ENCODE peak calls at places on chromosomes 6 and 20, in seven cellular contexts. V, Q, E, O, S, D and W are unnamed samples.

GRCh38 chr6:31065556-31065955 is 46.8 kb downstream of the C6orf15 start:
- DNase-seq in V (no peak), Q (no peak), E (no peak), O (no peak), S (no peak), D (no peak), W (no peak)

GRCh38 chr6:108676555-108676954 is 115.8 kb downstream of the FOXO3 start:
- DNase-seq in V (no peak), Q (no peak), E (no peak), O (no peak), S (no peak), D (no peak), W (no peak)

GRCh38 chr6:150263765-150264415 is 104.9 kb upstream of the IYD start:
- DNase-seq in V (no peak), Q (no peak), E (no peak), O (no peak), S (no peak), D (no peak), W (no peak)

GRCh38 chr6:159577564-159577963 is 115.5 kb downstream of the SOD2 start:
- DNase-seq in V (no peak), Q (peak; percentile 39), E (no peak), O (no peak), S (no peak), D (no peak), W (no peak)

GRCh38 chr6:6004147-6004995 is 2.4 kb downstream of the NRN1 start:
- DNase-seq in V (no peak), Q (no peak), E (no peak), O (no peak), S (no peak), D (no peak), W (peak; percentile 71)

GRCh38 chr20:36017034-36017951 is 48.9 kb downstream of the CNBD2 start:
- DNase-seq in V (no peak), Q (peak; percentile 82), E (peak; percentile 50), O (peak; percentile 56), S (no peak), D (peak; percentile 55), W (no peak)

GRCh38 chr6:140043762-140044378 is 669.4 kb upstream of the CITED2 start:
- DNase-seq in V (no peak), Q (no peak), E (no peak), O (no peak), S (no peak), D (no peak), W (no peak)

GRCh38 chr6:116764961-116765841 is at the start of gene FAM162B:
- DNase-seq in V (peak; percentile 81), Q (no peak), E (no peak), O (no peak), S (no peak), D (peak; percentile 23), W (no peak)

GRCh38 chr20:3658708-3659491 is 4.3 kb downstream of the GFRA4 start:
- DNase-seq in V (no peak), Q (no peak), E (no peak), O (peak; percentile 1), S (no peak), D (no peak), W (no peak)

GRCh38 chr20:21615617-21616080 is 89.8 kb upstream of the PAX1 start:
- DNase-seq in V (peak; percentile 26), Q (peak; percentile 58), E (peak; percentile 55), O (peak; percentile 52), S (no peak), D (peak; percentile 53), W (peak; percentile 77)

GRCh38 chr20:61565791-61566190 is 313.7 kb downstream of the CDH4 start:
- DNase-seq in V (no peak), Q (no peak), E (no peak), O (no peak), S (no peak), D (no peak), W (no peak)

GRCh38 chr20:63787302-63787701 is 43.8 kb downstream of the ZBTB46 start:
- DNase-seq in V (peak; percentile 67), Q (no peak), E (no peak), O (no peak), S (no peak), D (no peak), W (no peak)

GRCh38 chr6:125953502-125953875 is 3.1 kb upstream of the HINT3 start:
- DNase-seq in V (no peak), Q (no peak), E (peak; percentile 78), O (peak; percentile 71), S (no peak), D (peak; percentile 67), W (no peak)

GRCh38 chr20:1225729-1226313 is at the start of gene RAD21L1:
- DNase-seq in V (peak; percentile 77), Q (peak; percentile 77), E (peak; percentile 84), O (peak; percentile 83), S (peak; percentile 76), D (peak; percentile 91), W (peak; percentile 95)

GRCh38 chr20:2558581-2559301 is 22.4 kb downstream of the TMC2 start:
- DNase-seq in V (no peak), Q (peak; percentile 20), E (no peak), O (no peak), S (no peak), D (no peak), W (no peak)

GRCh38 chr20:12410783-12411182 is 493.1 kb downstream of the BTBD3 start:
- DNase-seq in V (no peak), Q (no peak), E (no peak), O (no peak), S (no peak), D (no peak), W (no peak)

GRCh38 chr20:25197870-25198190 is 2.3 kb downstream of the ENTPD6 start:
- DNase-seq in V (no peak), Q (no peak), E (no peak), O (no peak), S (no peak), D (no peak), W (no peak)

GRCh38 chr20:25197173-25197869 is 1.8 kb downstream of the ENTPD6 start:
- DNase-seq in V (no peak), Q (no peak), E (no peak), O (no peak), S (no peak), D (no peak), W (no peak)

GRCh38 chr20:25199473-25200265 is 4.2 kb downstream of the ENTPD6 start:
- DNase-seq in V (no peak), Q (no peak), E (no peak), O (no peak), S (no peak), D (no peak), W (no peak)

GRCh38 chr20:25196701-25197120 is 1.2 kb downstream of the ENTPD6 start:
- DNase-seq in V (no peak), Q (no peak), E (no peak), O (no peak), S (no peak), D (peak; percentile 44), W (no peak)

DNA sequence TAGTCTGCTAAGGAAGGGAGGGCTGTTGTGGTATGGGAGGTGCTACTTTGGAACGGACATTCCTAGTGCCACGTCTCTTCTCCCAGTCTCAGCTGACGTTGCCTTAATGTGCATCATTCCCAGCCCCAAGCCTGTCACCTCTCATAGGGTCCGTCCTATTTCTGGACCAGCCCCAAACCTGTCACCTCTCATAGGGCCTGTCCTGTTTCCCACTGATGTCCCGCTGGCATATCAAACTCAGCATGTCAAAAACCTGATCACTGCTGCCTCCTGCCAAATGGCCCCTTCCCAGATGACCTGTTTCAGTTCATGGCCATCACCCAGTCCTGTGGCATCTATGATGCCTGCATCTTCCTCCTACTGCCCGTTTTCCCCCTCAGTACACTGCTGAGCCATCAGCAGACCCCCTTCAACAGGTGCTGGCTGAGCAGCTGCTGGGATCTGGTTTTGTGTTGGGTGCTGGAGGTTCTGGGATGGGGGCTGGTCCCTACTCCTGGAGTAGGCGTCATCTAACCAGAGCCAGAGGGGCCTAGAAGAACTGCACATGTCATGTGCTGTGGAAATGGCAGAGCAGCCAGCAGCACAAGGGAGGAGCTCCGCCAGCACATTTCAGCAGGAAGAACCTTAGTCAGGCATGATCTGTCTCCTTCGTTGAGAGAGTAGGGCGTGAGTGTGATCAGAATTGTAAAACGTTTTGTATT is 3.3 kb downstream of the ENTPD6 start:
- DNase-seq in V (no peak), Q (no peak), E (no peak), O (no peak), S (no peak), D (no peak), W (no peak)
- H3K27ac ChIP-seq in V (peak overlapping the region; percentile 96), Q (peak overlapping the region; percentile 78), E (no peak overlapping the region), O (no peak overlapping the region), S (no peak overlapping the region), D (no peak overlapping the region), W (no peak overlapping the region)

GRCh38 chr6:74602206-74602605 is 603.6 kb downstream of the COL12A1 start:
- DNase-seq in V (no peak), Q (no peak), E (no peak), O (no peak), S (no peak), D (no peak), W (no peak)

GRCh38 chr6:74605942-74606341 is 599.9 kb downstream of the COL12A1 start:
- DNase-seq in V (no peak), Q (no peak), E (no peak), O (no peak), S (no peak), D (no peak), W (no peak)

GRCh38 chr6:74606488-74607135 is 599.2 kb downstream of the COL12A1 start:
- DNase-seq in V (no peak), Q (no peak), E (no peak), O (no peak), S (no peak), D (no peak), W (no peak)

GRCh38 chr6:74603676-74604075 is 602.2 kb downstream of the COL12A1 start:
- DNase-seq in V (no peak), Q (no peak), E (no peak), O (no peak), S (no peak), D (no peak), W (no peak)

GRCh38 chr6:74604279-74604678 is 601.6 kb downstream of the COL12A1 start:
- DNase-seq in V (no peak), Q (no peak), E (no peak), O (no peak), S (no peak), D (no peak), W (no peak)
- H3K27ac ChIP-seq in V (no peak overlapping the region), Q (no peak overlapping the region), E (no peak overlapping the region), O (no peak overlapping the region), S (no peak overlapping the region), D (no peak overlapping the region), W (no peak overlapping the region)

GRCh38 chr20:38187512-38187911 is 22.4 kb upstream of the TGM2 start:
- DNase-seq in V (no peak), Q (no peak), E (no peak), O (no peak), S (no peak), D (no peak), W (no peak)
- H3K27ac ChIP-seq in V (no peak overlapping the region), Q (no peak overlapping the region), E (no peak overlapping the region), O (no peak overlapping the region), S (no peak overlapping the region), D (no peak overlapping the region), W (no peak overlapping the region)

DNA sequence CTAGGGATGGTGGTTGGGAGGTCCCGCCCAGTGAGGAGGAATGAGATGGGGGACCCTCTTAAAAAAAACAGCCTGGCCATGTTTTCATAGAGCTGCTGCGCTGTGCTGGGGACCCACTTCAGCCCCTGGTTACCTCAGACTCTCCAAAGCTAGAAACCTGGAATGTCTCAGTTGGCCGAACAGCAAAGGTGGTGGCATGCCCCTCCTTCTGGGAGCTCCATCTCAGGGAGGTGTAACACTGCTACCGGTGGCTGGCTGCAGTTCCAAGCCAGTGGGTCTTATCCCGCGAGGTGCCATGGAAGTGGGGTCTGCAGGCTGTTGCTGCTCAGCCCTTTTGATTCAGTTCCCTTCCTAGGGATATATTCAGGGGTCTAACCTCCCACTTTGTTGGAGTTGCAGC is 35.7 kb upstream of the TFB1M start:
- DNase-seq in V (no peak), Q (no peak), E (no peak), O (no peak), S (no peak), D (no peak), W (no peak)
- H3K27ac ChIP-seq in V (no peak overlapping the region), Q (no peak overlapping the region), E (no peak overlapping the region), O (no peak overlapping the region), S (no peak overlapping the region), D (no peak overlapping the region), W (no peak overlapping the region)